ENCODE peak calls at places on chromosomes 13 and 19, in ten cellular contexts. N, Z, J, U, V, R, D, X, E and L are unnamed samples.

GRCh38 chr19:20422616-20423205 is 142.9 kb downstream of the ZNF737 start:
- DNase-seq in N (peak; percentile 36), Z (no peak), J (no peak), U (peak; percentile 4), V (no peak), R (no peak), D (no peak), X (no peak), E (no peak), L (no peak)

GRCh38 chr13:112911285-112911701 is 57.7 kb upstream of the MCF2L start:
- DNase-seq in N (no peak), Z (no peak), J (no peak), U (no peak), V (no peak), R (no peak), D (no peak), X (no peak), E (no peak), L (no peak)

GRCh38 chr13:79936368-79937136 is 404.4 kb downstream of the SPRY2 start:
- DNase-seq in N (no peak), Z (peak; percentile 9), J (peak; percentile 53), U (peak; percentile 44), V (peak; percentile 95), R (no peak), D (peak; percentile 100), X (no peak), E (no peak), L (no peak)

GRCh38 chr13:102729560-102730275 is 34.9 kb upstream of the METTL21C start:
- DNase-seq in N (no peak), Z (no peak), J (no peak), U (no peak), V (peak; percentile 74), R (no peak), D (peak; percentile 78), X (no peak), E (no peak), L (peak; percentile 7)

GRCh38 chr19:5188548-5189317 is 151.9 kb downstream of the PTPRS start:
- DNase-seq in N (no peak), Z (no peak), J (no peak), U (no peak), V (no peak), R (no peak), D (no peak), X (no peak), E (no peak), L (no peak)

GRCh38 chr13:72181661-72182060 is 314.7 kb upstream of the DACH1 start:
- DNase-seq in N (no peak), Z (no peak), J (no peak), U (no peak), V (no peak), R (no peak), D (no peak), X (no peak), E (no peak), L (no peak)

GRCh38 chr13:35448465-35448864 is 28.0 kb downstream of the MAB21L1 start:
- DNase-seq in N (no peak), Z (no peak), J (no peak), U (no peak), V (no peak), R (no peak), D (no peak), X (no peak), E (no peak), L (no peak)

GRCh38 chr19:44807652-44808462 is 1.0 kb upstream of the BCAM start:
- DNase-seq in N (peak; percentile 43), Z (peak; percentile 34), J (no peak), U (peak; percentile 51), V (peak; percentile 60), R (peak; percentile 80), D (peak; percentile 34), X (no peak), E (peak; percentile 82), L (peak; percentile 19)

DNA sequence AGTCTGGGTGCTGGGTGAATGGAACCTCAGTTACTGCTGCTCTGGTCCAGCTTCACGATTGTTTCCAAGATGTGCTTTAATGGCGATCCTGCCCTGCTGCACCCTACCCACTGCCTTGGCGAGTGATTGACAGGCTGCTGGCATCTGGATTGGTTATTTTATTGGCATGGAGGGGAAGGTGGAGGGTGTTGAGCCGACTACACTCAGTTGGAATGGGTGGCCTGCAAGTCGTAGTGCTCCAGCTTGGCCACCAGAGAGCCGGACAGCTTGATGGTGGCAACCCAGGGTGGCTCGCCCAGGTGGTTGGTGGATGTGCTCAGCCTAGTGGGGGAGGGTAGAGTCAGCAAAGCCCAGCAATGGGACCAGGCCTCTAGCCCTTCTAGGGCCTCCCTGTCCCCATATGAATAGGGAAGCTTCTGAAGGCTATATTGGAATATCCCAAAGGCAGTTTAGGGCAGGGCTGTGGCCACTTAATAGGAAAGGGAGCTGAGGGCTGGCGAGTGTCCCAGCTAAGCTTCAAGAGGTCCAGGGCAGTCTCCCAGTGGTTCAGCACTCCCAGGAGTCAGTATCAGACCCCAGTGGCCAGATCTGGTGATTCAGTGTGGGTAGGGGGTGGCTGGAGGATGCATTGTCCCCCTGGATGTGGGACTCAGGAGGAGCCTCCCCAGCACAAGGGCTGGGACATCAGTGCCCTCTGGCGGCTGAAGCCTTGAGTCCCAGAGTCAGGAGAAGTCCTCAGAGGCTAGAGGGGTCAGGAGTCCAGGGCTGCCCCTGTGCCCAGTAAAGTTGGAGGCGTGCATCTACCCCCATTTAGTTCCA is 3.4 kb downstream of the GGN start:
- DNase-seq in N (no peak), Z (no peak), J (no peak), U (no peak), V (peak; percentile 19), R (no peak), D (no peak), X (no peak), E (no peak), L (peak; percentile 33)
- H3K27ac ChIP-seq in N (no peak overlapping the region), Z (no peak overlapping the region), J (no peak overlapping the region), U (no peak overlapping the region), V (no peak overlapping the region), R (no peak overlapping the region), D (no peak overlapping the region), X (no peak overlapping the region), E (no peak overlapping the region), L (no peak overlapping the region)

GRCh38 chr19:1847348-1847683 is 967 bp downstream of the REXO1 start:
- DNase-seq in N (no peak), Z (no peak), J (no peak), U (no peak), V (no peak), R (no peak), D (no peak), X (no peak), E (no peak), L (no peak)

GRCh38 chr19:1847684-1848398 is 442 bp downstream of the REXO1 start:
- DNase-seq in N (no peak), Z (no peak), J (no peak), U (no peak), V (peak; percentile 25), R (peak; percentile 60), D (peak; percentile 40), X (no peak), E (no peak), L (peak; percentile 31)

GRCh38 chr19:1845642-1846041 is 2.6 kb downstream of the REXO1 start:
- DNase-seq in N (no peak), Z (no peak), J (no peak), U (no peak), V (no peak), R (no peak), D (no peak), X (no peak), E (no peak), L (no peak)

GRCh38 chr19:1844536-1845515 is 3.5 kb downstream of the REXO1 start:
- DNase-seq in N (no peak), Z (no peak), J (no peak), U (no peak), V (no peak), R (no peak), D (no peak), X (no peak), E (no peak), L (no peak)

GRCh38 chr19:1846517-1847205 is 1.6 kb downstream of the REXO1 start:
- DNase-seq in N (no peak), Z (no peak), J (no peak), U (no peak), V (no peak), R (no peak), D (no peak), X (no peak), E (no peak), L (no peak)
- H3K27ac ChIP-seq in N (no peak overlapping the region), Z (no peak overlapping the region), J (no peak overlapping the region), U (no peak overlapping the region), V (no peak overlapping the region), R (no peak overlapping the region), D (no peak overlapping the region), X (no peak overlapping the region), E (peak overlapping the region; percentile 99), L (no peak overlapping the region)

GRCh38 chr13:29758591-29759114 is 91.8 kb downstream of the UBL3 start:
- DNase-seq in N (no peak), Z (no peak), J (no peak), U (no peak), V (peak; percentile 91), R (no peak), D (no peak), X (peak; percentile 25), E (peak; percentile 81), L (peak; percentile 26)

GRCh38 chr13:29754486-29754806 is 96.0 kb downstream of the UBL3 start:
- DNase-seq in N (no peak), Z (no peak), J (no peak), U (no peak), V (peak; percentile 28), R (no peak), D (peak; percentile 61), X (no peak), E (no peak), L (no peak)

GRCh38 chr13:29753593-29754485 is 96.6 kb downstream of the UBL3 start:
- DNase-seq in N (no peak), Z (no peak), J (no peak), U (no peak), V (no peak), R (no peak), D (peak; percentile 16), X (no peak), E (no peak), L (no peak)

GRCh38 chr13:29760561-29760960 is 89.9 kb downstream of the UBL3 start:
- DNase-seq in N (no peak), Z (no peak), J (no peak), U (no peak), V (no peak), R (no peak), D (no peak), X (no peak), E (no peak), L (no peak)

GRCh38 chr13:29756506-29756905 is 93.9 kb downstream of the UBL3 start:
- DNase-seq in N (no peak), Z (no peak), J (no peak), U (no peak), V (no peak), R (no peak), D (peak; percentile 48), X (no peak), E (no peak), L (no peak)
- H3K27ac ChIP-seq in N (no peak overlapping the region), Z (no peak overlapping the region), J (no peak overlapping the region), U (no peak overlapping the region), V (no peak overlapping the region), R (no peak overlapping the region), D (no peak overlapping the region), X (no peak overlapping the region), E (no peak overlapping the region), L (no peak overlapping the region)

DNA sequence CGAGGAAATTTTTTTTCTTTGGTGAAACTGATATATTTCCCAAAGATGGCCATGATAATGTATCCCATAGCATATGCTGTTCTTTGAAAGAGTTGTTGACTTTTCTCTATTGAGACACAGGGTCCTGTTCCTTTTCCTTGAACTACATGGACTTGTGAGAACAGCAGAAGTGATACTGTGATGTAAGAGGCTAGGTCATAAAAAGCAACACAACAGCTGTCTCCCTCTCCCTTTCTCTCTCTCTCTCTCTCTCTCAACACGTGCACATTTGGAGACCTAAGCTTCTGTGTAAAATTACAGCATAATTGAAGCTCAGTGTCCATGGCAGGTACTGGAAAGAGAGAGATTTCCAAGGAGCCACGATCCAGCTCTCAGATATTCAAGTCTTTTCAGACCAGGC is 1712.4 kb downstream of the EFNB2 start:
- DNase-seq in N (no peak), Z (no peak), J (no peak), U (no peak), V (no peak), R (no peak), D (no peak), X (no peak), E (no peak), L (no peak)
- H3K27ac ChIP-seq in N (no peak overlapping the region), Z (no peak overlapping the region), J (no peak overlapping the region), U (no peak overlapping the region), V (no peak overlapping the region), R (no peak overlapping the region), D (no peak overlapping the region), X (no peak overlapping the region), E (no peak overlapping the region), L (no peak overlapping the region)